ENCODE peak calls at places on chromosome X, in six cellular contexts. G is H9, D is lower leg skin, I is BJ, H is mucosa of descending colon, A is HL-60. Z is an unnamed sample.

GRCh38 chrX:74369666-74370065 is 51.6 kb upstream of the SLC16A2 start:
- DNase-seq in I (no peak), H (no peak), D (no peak), A (no peak), G (no peak), Z (no peak)

GRCh38 chrX:3939967-3940610 is 226.6 kb upstream of the PRKX start:
- DNase-seq in I (no peak), D (no peak), H (no peak), A (no peak), G (no peak), Z (peak)

GRCh38 chrX:118254611-118255010 is 91.3 kb upstream of the WDR44 start:
- DNase-seq in D (no peak), I (no peak), A (peak), G (peak), H (no peak), Z (peak)

GRCh38 chrX:151974336-151975227 is at the start of gene GABRE:
- DNase-seq in H (peak), G (peak), A (no peak), D (peak), I (no peak), Z (peak)

GRCh38 chrX:2694868-2695267 is 3.8 kb downstream of the CD99 start:
- DNase-seq in H (no peak), D (no peak), A (no peak), I (no peak), G (no peak), Z (no peak)

GRCh38 chrX:9539611-9540387 is 74.9 kb downstream of the TBL1X start:
- DNase-seq in D (peak), H (no peak), A (no peak), G (no peak), I (no peak), Z (no peak)

GRCh38 chrX:3522016-3522690 is 175.7 kb upstream of the MXRA5 start:
- DNase-seq in I (peak), G (no peak), A (no peak), H (no peak), D (no peak), Z (no peak)

GRCh38 chrX:11792461-11793421 is 34.7 kb downstream of the MSL3 start:
- DNase-seq in A (no peak), H (no peak), D (no peak), I (no peak), G (no peak), Z (no peak)

GRCh38 chrX:68994135-68994882 is 165.5 kb downstream of the EFNB1 start:
- DNase-seq in G (peak), H (no peak), A (peak), I (no peak), D (peak), Z (no peak)

GRCh38 chrX:103783971-103784370 is 7.3 kb downstream of the PLP1 start:
- DNase-seq in A (no peak), G (no peak), I (no peak), D (peak), H (no peak), Z (no peak)

GRCh38 chrX:43840265-43840664 is 42.0 kb downstream of the MAOB start:
- DNase-seq in G (no peak), I (no peak), H (no peak), A (no peak), D (no peak), Z (no peak)

DNA sequence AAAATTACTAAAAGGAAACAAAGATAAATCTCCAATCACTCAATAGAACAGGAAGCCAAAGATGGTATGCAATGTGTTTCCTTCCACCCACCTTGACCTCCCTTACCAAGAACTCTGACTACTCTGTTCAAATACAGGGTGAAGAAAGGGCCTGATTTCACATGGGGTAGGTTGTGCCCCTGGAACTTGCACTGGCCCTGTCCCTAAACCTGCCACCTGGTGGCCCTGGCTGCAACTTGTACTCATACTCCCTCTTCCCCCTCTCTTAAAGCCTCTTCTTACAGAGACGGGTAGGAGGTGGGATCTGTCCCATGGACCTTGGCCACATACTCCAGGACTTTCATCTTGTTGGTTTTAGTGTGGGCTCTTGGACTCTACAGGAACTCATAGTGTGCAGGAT is 17.3 kb upstream of the TMEM185A start:
- DNase-seq in D (no peak), G (no peak), A (no peak), I (no peak), H (no peak), Z (no peak)
- TF ChIP-seq CTCF in D (no peak), G (peak), A (no peak), I (no peak), H (no peak), Z (no peak)

GRCh38 chrX:148133099-148133725 is 152.1 kb downstream of the FMR1NB start:
- DNase-seq in G (no peak), A (no peak), D (no peak), H (no peak), I (no peak), Z (peak)
- TF ChIP-seq CTCF in G (peak), A (no peak), D (no peak), H (no peak), I (no peak), Z (no peak)

GRCh38 chrX:102085706-102086105 is 39.8 kb upstream of the TCEAL2 start:
- DNase-seq in H (no peak), I (no peak), A (no peak), G (no peak), D (no peak), Z (peak)
- TF ChIP-seq CTCF in H (no peak), I (no peak), A (no peak), G (peak), D (no peak), Z (peak)

GRCh38 chrX:130336531-130336930 is 3.2 kb upstream of the SLC25A14 start:
- DNase-seq in A (no peak), D (no peak), H (no peak), I (no peak), G (no peak), Z (no peak)

GRCh38 chrX:130330146-130330545 is 9.6 kb upstream of the SLC25A14 start:
- DNase-seq in I (no peak), H (no peak), D (no peak), G (no peak), A (no peak), Z (peak)

GRCh38 chrX:130330706-130331105 is 9.0 kb upstream of the SLC25A14 start:
- DNase-seq in H (peak), G (peak), D (no peak), A (peak), I (no peak), Z (peak)
- TF ChIP-seq CTCF in H (no peak), G (peak), D (no peak), A (peak), I (peak), Z (peak)

GRCh38 chrX:19569930-19570329 is 54.6 kb upstream of the MAP3K15 start:
- DNase-seq in A (no peak), G (no peak), H (no peak), I (no peak), D (no peak), Z (no peak)
- TF ChIP-seq CTCF in A (no peak), G (no peak), H (no peak), I (no peak), D (no peak), Z (no peak)

Z was measured in MCF 10A.